ENCODE peak calls at places on chromosomes 5 and 9, in five cellular contexts. Y, D, B, K and Q are unnamed samples.

GRCh38 chr5:169567079-169567478 is 16.5 kb upstream of the SPDL1 start:
- DNase-seq in Y (no peak), D (no peak), B (no peak), K (no peak), Q (no peak)

GRCh38 chr9:110115868-110116542 is 92.0 kb downstream of the C9orf152 start:
- DNase-seq in Y (no peak), D (no peak), B (no peak), K (peak; percentile 92), Q (no peak)

GRCh38 chr9:92645041-92645440 is 24.9 kb downstream of the IPPK start:
- DNase-seq in Y (no peak), D (no peak), B (no peak), K (no peak), Q (no peak)

GRCh38 chr9:70340572-70340971 is 73.9 kb downstream of the KLF9 start:
- DNase-seq in Y (no peak), D (no peak), B (no peak), K (peak; percentile 3), Q (peak; percentile 5)

GRCh38 chr9:70499621-70500020 is 85.2 kb upstream of the KLF9 start:
- DNase-seq in Y (no peak), D (no peak), B (no peak), K (no peak), Q (no peak)

GRCh38 chr9:71791875-71792274 is 23.6 kb upstream of the CEMIP2 start:
- DNase-seq in Y (no peak), D (no peak), B (no peak), K (no peak), Q (no peak)

GRCh38 chr5:33788922-33789321 is 102.9 kb downstream of the ADAMTS12 start:
- DNase-seq in Y (no peak), D (no peak), B (no peak), K (no peak), Q (no peak)

GRCh38 chr5:83095973-83096539 is 18.7 kb downstream of the XRCC4 start:
- DNase-seq in Y (no peak), D (no peak), B (no peak), K (peak; percentile 28), Q (no peak)

GRCh38 chr5:173971681-173972080 is 17.3 kb upstream of the C5orf47 start:
- DNase-seq in Y (no peak), D (no peak), B (no peak), K (no peak), Q (no peak)

GRCh38 chr5:120789918-120790714 is 326.0 kb downstream of the PRR16 start:
- DNase-seq in Y (no peak), D (no peak), B (no peak), K (no peak), Q (peak; percentile 10)

GRCh38 chr9:91546574-91546973 is 122.9 kb upstream of the NFIL3 start:
- DNase-seq in Y (no peak), D (no peak), B (no peak), K (no peak), Q (no peak)

GRCh38 chr9:92974696-92975451 is 27.6 kb downstream of the FGD3 start:
- DNase-seq in Y (no peak), D (no peak), B (no peak), K (no peak), Q (no peak)

DNA sequence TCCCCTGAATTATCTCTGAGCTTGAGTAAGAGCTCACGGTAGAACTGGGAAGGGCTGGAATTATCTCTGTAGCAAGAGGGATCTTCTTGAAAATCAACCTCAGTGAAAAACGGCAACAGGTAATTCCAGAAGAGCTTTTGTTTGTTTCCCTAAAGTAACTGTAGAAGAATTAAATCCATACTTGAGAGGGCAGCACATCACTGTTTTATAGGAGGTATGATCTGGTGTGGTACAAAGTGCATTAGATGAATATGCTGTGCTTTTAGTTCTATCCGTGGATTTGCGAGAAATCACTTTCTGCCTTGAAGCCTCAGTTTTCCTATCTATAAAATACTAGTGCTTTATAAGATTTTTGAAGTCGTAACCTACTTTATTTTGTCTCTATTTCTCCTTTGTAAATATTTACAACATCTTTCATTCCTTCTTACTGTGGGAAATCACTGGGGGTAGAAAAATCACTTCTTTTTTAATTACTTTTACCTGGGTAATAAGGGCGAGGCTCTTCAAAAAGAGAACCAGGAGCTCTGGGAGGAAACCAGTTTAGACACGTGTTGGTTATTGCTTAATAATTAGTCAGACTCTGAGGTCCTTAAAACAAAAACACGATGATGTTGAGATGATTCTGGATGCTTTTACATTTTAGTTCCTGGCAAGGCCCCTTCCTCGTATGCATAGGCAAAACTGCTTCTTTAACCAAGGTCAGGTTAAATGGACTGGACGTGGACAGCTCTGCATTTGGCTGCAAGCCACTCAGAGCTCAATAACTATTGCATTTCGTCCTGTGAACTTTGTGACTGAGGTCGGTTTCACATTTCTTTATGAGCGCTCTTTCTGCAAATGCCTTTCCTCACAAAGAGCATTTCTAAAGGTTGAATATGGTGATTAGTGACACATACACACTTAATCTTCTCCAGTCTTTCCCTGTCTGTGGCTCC is 376.2 kb downstream of the BRINP1 start:
- DNase-seq in Y (no peak), D (no peak), B (no peak), K (no peak), Q (no peak)
- TF ChIP-seq GABPA in Y (no peak), D (no peak), B (no peak), K (no peak), Q (no peak)

DNA sequence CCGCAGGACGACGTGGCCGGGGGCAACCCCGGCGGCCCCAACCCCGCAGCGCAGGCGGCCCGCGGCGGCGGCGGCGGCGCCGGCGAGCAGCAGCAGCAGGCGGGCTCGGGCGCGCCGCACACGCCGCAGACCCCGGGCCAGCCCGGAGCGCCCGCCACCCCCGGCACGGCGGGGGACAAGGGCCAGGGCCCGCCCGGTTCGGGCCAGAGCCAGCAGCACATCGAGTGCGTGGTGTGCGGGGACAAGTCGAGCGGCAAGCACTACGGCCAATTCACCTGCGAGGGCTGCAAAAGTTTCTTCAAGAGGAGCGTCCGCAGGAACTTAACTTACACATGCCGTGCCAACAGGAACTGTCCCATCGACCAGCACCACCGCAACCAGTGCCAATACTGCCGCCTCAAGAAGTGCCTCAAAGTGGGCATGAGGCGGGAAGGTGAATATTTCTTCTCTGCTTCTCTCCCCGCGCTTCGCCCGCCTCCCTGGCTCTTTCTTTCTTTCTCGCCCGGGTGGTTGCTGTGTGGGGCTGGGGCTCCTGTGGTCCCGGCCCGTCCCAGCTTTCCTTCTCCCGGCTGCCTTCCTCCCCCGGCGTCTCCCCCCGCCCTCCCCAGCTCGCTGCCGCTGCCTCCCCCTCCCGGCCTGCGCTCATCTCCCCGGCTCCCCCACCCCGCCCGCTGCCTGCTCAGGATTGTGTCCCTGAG is 2.2 kb downstream of the NR2F1 start:
- DNase-seq in Y (no peak), D (no peak), B (no peak), K (no peak), Q (peak; percentile 77)
- H3K27ac ChIP-seq in Y (no peak overlapping the region), D (no peak overlapping the region), B (no peak overlapping the region), K (peak overlapping the region; percentile 68), Q (peak overlapping the region; percentile 51)

DNA sequence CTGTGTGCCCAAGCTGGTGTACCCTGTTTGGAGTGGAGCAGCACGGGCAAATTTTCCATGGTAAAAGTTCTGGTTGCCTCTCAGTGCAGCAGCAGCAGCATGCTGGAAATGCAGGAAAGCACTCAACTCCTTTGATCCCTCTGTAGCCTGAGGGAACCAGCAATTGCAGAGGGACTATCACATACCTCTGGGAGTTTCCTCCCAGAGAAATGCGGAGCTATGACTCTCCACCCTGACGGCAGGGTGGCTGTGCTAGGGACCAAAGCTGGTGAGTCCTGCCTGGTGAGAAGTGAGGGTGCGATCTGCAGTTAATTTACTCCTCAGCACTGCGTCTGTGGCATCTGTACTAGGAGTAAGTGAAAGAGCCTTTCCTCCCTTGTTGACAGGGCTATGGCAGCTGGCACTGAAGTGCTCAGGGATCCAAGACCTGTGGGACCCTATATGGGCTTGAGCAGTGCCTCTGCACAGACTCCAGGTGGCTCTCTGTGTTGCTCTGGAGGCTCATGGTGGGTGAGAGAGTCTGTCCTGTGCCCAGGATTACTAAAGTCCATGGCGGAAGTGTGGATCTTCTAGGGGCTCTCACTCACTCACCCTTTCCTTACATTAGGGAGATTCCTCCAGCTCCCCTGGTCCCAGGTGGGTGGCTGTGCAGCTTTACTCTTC is 601.2 kb upstream of the TYRP1 start:
- DNase-seq in Y (no peak), D (no peak), B (no peak), K (no peak), Q (no peak)
- TF ChIP-seq JUND in Y (no peak), D (no peak), B (no peak), K (no peak), Q (no peak)

GRCh38 chr5:171463844-171464191 is 44.4 kb downstream of the FGF18 start:
- DNase-seq in Y (no peak), D (no peak), B (no peak), K (no peak), Q (no peak)
- TF ChIP-seq GABPA in Y (no peak), D (no peak), B (no peak), K (no peak), Q (no peak)